ENCODE peak calls at places on chromosome 11, in six cellular contexts. I is hippocampal formation; W is progenitor cell of endocrine pancreas; O is stimulated activated CD4-positive, alpha-beta T cell treated with anti-CD3 and anti-CD28 coated beads, Interleukin-2, amount 100 ng/mL, for 24 hours; J is HTR-8/SVneo; M is NCI-H82. F is an unnamed sample.

GRCh38 chr11:27317751-27318150 is 45.3 kb downstream of the CCDC34 start:
- DNase-seq in I (no peak), W (no peak), O (no peak), J (peak; percentile 30), M (peak; percentile 7), F (no peak)

GRCh38 chr11:67303989-67304411 is 670 bp downstream of the SSH3 start:
- DNase-seq in I (no peak), W (no peak), O (no peak), J (peak; percentile 57), M (no peak), F (peak; percentile 39)

GRCh38 chr11:74444173-74444832 is 23.0 kb downstream of the KCNE3 start:
- DNase-seq in I (no peak), W (no peak), O (no peak), J (no peak), M (peak; percentile 3), F (no peak)

GRCh38 chr11:44510372-44510771 is 55.1 kb upstream of the CD82 start:
- DNase-seq in I (no peak), W (no peak), O (no peak), J (no peak), M (no peak), F (no peak)

GRCh38 chr11:14872032-14872431 is 20.0 kb downstream of the CYP2R1 start:
- DNase-seq in I (no peak), W (no peak), O (no peak), J (no peak), M (no peak), F (no peak)

GRCh38 chr11:90178751-90179150 is 44.1 kb downstream of the CHORDC1 start:
- DNase-seq in I (no peak), W (no peak), O (no peak), J (no peak), M (no peak), F (no peak)

GRCh38 chr11:85948884-85949283 is 93.7 kb downstream of the CCDC83 start:
- DNase-seq in I (no peak), W (no peak), O (no peak), J (no peak), M (no peak), F (no peak)

GRCh38 chr11:67314218-67314617 is 10.9 kb downstream of the SSH3 start:
- DNase-seq in I (no peak), W (no peak), O (no peak), J (no peak), M (no peak), F (no peak)

GRCh38 chr11:116929393-116930090 is 92.1 kb upstream of the APOA1 start:
- DNase-seq in I (no peak), W (no peak), O (no peak), J (no peak), M (no peak), F (no peak)

GRCh38 chr11:14179126-14179820 is 179.7 kb downstream of the RRAS2 start:
- DNase-seq in I (no peak), W (no peak), O (no peak), J (no peak), M (no peak), F (no peak)

GRCh38 chr11:104134760-104135159 is 29.2 kb downstream of the PDGFD start:
- DNase-seq in I (no peak), W (no peak), O (no peak), J (peak; percentile 59), M (no peak), F (no peak)

F was measured in D341Med.